ENCODE peak calls at places on chromosomes 5 and 9, in nine cellular contexts. One of them, this sample, is unnamed.

GRCh38 chr5:164663223-164663989 is 1158.0 kb downstream of the MAT2B start:
- DNase-seq in iPS-NIHi11: no peak
- DNase-seq in psoas muscle: no peak
- DNase-seq in activated CD4-positive, alpha-beta T cell treated with anti-CD3 and anti-CD28 coated beads, Interleukin-2, amount 50 U/mL, for 1 hour: no peak
- DNase-seq in NK-92 treated with Interleukin-12 subunit alpha and Interleukin-12 subunit beta, amount 100 ng/mL, for 24 hours: no peak
- DNase-seq in NCI-H2029 treated with DMSO at 0.1 percent for 48 hours: no peak
- DNase-seq in endothelial cell: no peak
- DNase-seq in WERI-Rb-1: no peak
- DNase-seq in NCI-H1092: no peak
- DNase-seq in this sample: no peak

GRCh38 chr5:172380992-172381643 is 73.2 kb downstream of the SH3PXD2B start:
- DNase-seq in endothelial cell: no peak
- DNase-seq in WERI-Rb-1: no peak
- DNase-seq in NCI-H1092: peak
- DNase-seq in activated CD4-positive, alpha-beta T cell treated with anti-CD3 and anti-CD28 coated beads, Interleukin-2, amount 50 U/mL, for 1 hour: no peak
- DNase-seq in NCI-H2029 treated with DMSO at 0.1 percent for 48 hours: peak
- DNase-seq in iPS-NIHi11: no peak
- DNase-seq in psoas muscle: peak
- DNase-seq in NK-92 treated with Interleukin-12 subunit alpha and Interleukin-12 subunit beta, amount 100 ng/mL, for 24 hours: no peak
- DNase-seq in this sample: peak

GRCh38 chr5:80181618-80182211 is 74.1 kb downstream of the SERINC5 start:
- DNase-seq in iPS-NIHi11: no peak
- DNase-seq in activated CD4-positive, alpha-beta T cell treated with anti-CD3 and anti-CD28 coated beads, Interleukin-2, amount 50 U/mL, for 1 hour: peak
- DNase-seq in psoas muscle: no peak
- DNase-seq in NCI-H1092: no peak
- DNase-seq in NCI-H2029 treated with DMSO at 0.1 percent for 48 hours: peak
- DNase-seq in endothelial cell: no peak
- DNase-seq in WERI-Rb-1: no peak
- DNase-seq in NK-92 treated with Interleukin-12 subunit alpha and Interleukin-12 subunit beta, amount 100 ng/mL, for 24 hours: no peak
- DNase-seq in this sample: peak

GRCh38 chr5:147671365-147671764 is 111.2 kb downstream of the JAKMIP2 start:
- DNase-seq in WERI-Rb-1: no peak
- DNase-seq in iPS-NIHi11: no peak
- DNase-seq in NCI-H2029 treated with DMSO at 0.1 percent for 48 hours: no peak
- DNase-seq in activated CD4-positive, alpha-beta T cell treated with anti-CD3 and anti-CD28 coated beads, Interleukin-2, amount 50 U/mL, for 1 hour: no peak
- DNase-seq in NCI-H1092: no peak
- DNase-seq in psoas muscle: no peak
- DNase-seq in endothelial cell: no peak
- DNase-seq in NK-92 treated with Interleukin-12 subunit alpha and Interleukin-12 subunit beta, amount 100 ng/mL, for 24 hours: no peak
- DNase-seq in this sample: no peak

GRCh38 chr5:111854196-111854595 is 97.2 kb upstream of the NREP start:
- DNase-seq in NCI-H1092: no peak
- DNase-seq in iPS-NIHi11: no peak
- DNase-seq in endothelial cell: no peak
- DNase-seq in WERI-Rb-1: no peak
- DNase-seq in NK-92 treated with Interleukin-12 subunit alpha and Interleukin-12 subunit beta, amount 100 ng/mL, for 24 hours: no peak
- DNase-seq in activated CD4-positive, alpha-beta T cell treated with anti-CD3 and anti-CD28 coated beads, Interleukin-2, amount 50 U/mL, for 1 hour: no peak
- DNase-seq in psoas muscle: no peak
- DNase-seq in NCI-H2029 treated with DMSO at 0.1 percent for 48 hours: no peak
- DNase-seq in this sample: no peak

GRCh38 chr5:131720714-131721113 is 76.1 kb downstream of the FNIP1 start:
- DNase-seq in activated CD4-positive, alpha-beta T cell treated with anti-CD3 and anti-CD28 coated beads, Interleukin-2, amount 50 U/mL, for 1 hour: no peak
- DNase-seq in NK-92 treated with Interleukin-12 subunit alpha and Interleukin-12 subunit beta, amount 100 ng/mL, for 24 hours: no peak
- DNase-seq in psoas muscle: no peak
- DNase-seq in endothelial cell: no peak
- DNase-seq in iPS-NIHi11: no peak
- DNase-seq in NCI-H1092: no peak
- DNase-seq in WERI-Rb-1: no peak
- DNase-seq in NCI-H2029 treated with DMSO at 0.1 percent for 48 hours: peak
- DNase-seq in this sample: peak

GRCh38 chr5:172881691-172882370 is 47.8 kb downstream of the ERGIC1 start:
- DNase-seq in WERI-Rb-1: no peak
- DNase-seq in activated CD4-positive, alpha-beta T cell treated with anti-CD3 and anti-CD28 coated beads, Interleukin-2, amount 50 U/mL, for 1 hour: no peak
- DNase-seq in psoas muscle: peak
- DNase-seq in NK-92 treated with Interleukin-12 subunit alpha and Interleukin-12 subunit beta, amount 100 ng/mL, for 24 hours: peak
- DNase-seq in endothelial cell: no peak
- DNase-seq in NCI-H2029 treated with DMSO at 0.1 percent for 48 hours: no peak
- DNase-seq in iPS-NIHi11: no peak
- DNase-seq in NCI-H1092: no peak
- DNase-seq in this sample: peak

GRCh38 chr9:127356906-127357305 is 40.1 kb upstream of the SLC2A8 start:
- DNase-seq in NK-92 treated with Interleukin-12 subunit alpha and Interleukin-12 subunit beta, amount 100 ng/mL, for 24 hours: no peak
- DNase-seq in NCI-H2029 treated with DMSO at 0.1 percent for 48 hours: no peak
- DNase-seq in WERI-Rb-1: no peak
- DNase-seq in iPS-NIHi11: no peak
- DNase-seq in endothelial cell: no peak
- DNase-seq in activated CD4-positive, alpha-beta T cell treated with anti-CD3 and anti-CD28 coated beads, Interleukin-2, amount 50 U/mL, for 1 hour: no peak
- DNase-seq in psoas muscle: no peak
- DNase-seq in NCI-H1092: no peak
- DNase-seq in this sample: no peak

GRCh38 chr5:87400305-87400899 is 12.3 kb downstream of the CCNH start:
- DNase-seq in NK-92 treated with Interleukin-12 subunit alpha and Interleukin-12 subunit beta, amount 100 ng/mL, for 24 hours: no peak
- DNase-seq in iPS-NIHi11: peak
- DNase-seq in psoas muscle: no peak
- DNase-seq in NCI-H2029 treated with DMSO at 0.1 percent for 48 hours: peak
- DNase-seq in NCI-H1092: no peak
- DNase-seq in WERI-Rb-1: no peak
- DNase-seq in endothelial cell: no peak
- DNase-seq in activated CD4-positive, alpha-beta T cell treated with anti-CD3 and anti-CD28 coated beads, Interleukin-2, amount 50 U/mL, for 1 hour: no peak
- DNase-seq in this sample: peak

GRCh38 chr5:43008369-43009158 is 31.6 kb downstream of the ANXA2R start:
- DNase-seq in WERI-Rb-1: no peak
- DNase-seq in endothelial cell: peak
- DNase-seq in activated CD4-positive, alpha-beta T cell treated with anti-CD3 and anti-CD28 coated beads, Interleukin-2, amount 50 U/mL, for 1 hour: peak
- DNase-seq in iPS-NIHi11: peak
- DNase-seq in NCI-H2029 treated with DMSO at 0.1 percent for 48 hours: peak
- DNase-seq in NCI-H1092: peak
- DNase-seq in NK-92 treated with Interleukin-12 subunit alpha and Interleukin-12 subunit beta, amount 100 ng/mL, for 24 hours: peak
- DNase-seq in psoas muscle: peak
- DNase-seq in this sample: peak

GRCh38 chr5:150409638-150410523 is 2.8 kb downstream of the CD74 start:
- DNase-seq in WERI-Rb-1: peak
- DNase-seq in psoas muscle: peak
- DNase-seq in endothelial cell: peak
- DNase-seq in NCI-H2029 treated with DMSO at 0.1 percent for 48 hours: peak
- DNase-seq in NCI-H1092: peak
- DNase-seq in iPS-NIHi11: peak
- DNase-seq in NK-92 treated with Interleukin-12 subunit alpha and Interleukin-12 subunit beta, amount 100 ng/mL, for 24 hours: no peak
- DNase-seq in activated CD4-positive, alpha-beta T cell treated with anti-CD3 and anti-CD28 coated beads, Interleukin-2, amount 50 U/mL, for 1 hour: peak
- DNase-seq in this sample: peak

GRCh38 chr5:105330185-105330584 is 1767.6 kb upstream of the NUDT12 start:
- DNase-seq in psoas muscle: no peak
- DNase-seq in NCI-H2029 treated with DMSO at 0.1 percent for 48 hours: no peak
- DNase-seq in WERI-Rb-1: no peak
- DNase-seq in NCI-H1092: no peak
- DNase-seq in iPS-NIHi11: no peak
- DNase-seq in activated CD4-positive, alpha-beta T cell treated with anti-CD3 and anti-CD28 coated beads, Interleukin-2, amount 50 U/mL, for 1 hour: no peak
- DNase-seq in endothelial cell: no peak
- DNase-seq in NK-92 treated with Interleukin-12 subunit alpha and Interleukin-12 subunit beta, amount 100 ng/mL, for 24 hours: no peak
- DNase-seq in this sample: no peak

GRCh38 chr5:89246252-89246651 is 363.3 kb upstream of the MEF2C start:
- DNase-seq in NCI-H2029 treated with DMSO at 0.1 percent for 48 hours: no peak
- DNase-seq in NCI-H1092: no peak
- DNase-seq in WERI-Rb-1: no peak
- DNase-seq in NK-92 treated with Interleukin-12 subunit alpha and Interleukin-12 subunit beta, amount 100 ng/mL, for 24 hours: no peak
- DNase-seq in activated CD4-positive, alpha-beta T cell treated with anti-CD3 and anti-CD28 coated beads, Interleukin-2, amount 50 U/mL, for 1 hour: no peak
- DNase-seq in psoas muscle: no peak
- DNase-seq in endothelial cell: no peak
- DNase-seq in iPS-NIHi11: no peak
- DNase-seq in this sample: peak

GRCh38 chr9:108186996-108187395 is 668.8 kb downstream of the ACTL7B start:
- DNase-seq in NCI-H2029 treated with DMSO at 0.1 percent for 48 hours: peak
- DNase-seq in NCI-H1092: no peak
- DNase-seq in activated CD4-positive, alpha-beta T cell treated with anti-CD3 and anti-CD28 coated beads, Interleukin-2, amount 50 U/mL, for 1 hour: no peak
- DNase-seq in WERI-Rb-1: no peak
- DNase-seq in iPS-NIHi11: no peak
- DNase-seq in endothelial cell: no peak
- DNase-seq in psoas muscle: peak
- DNase-seq in NK-92 treated with Interleukin-12 subunit alpha and Interleukin-12 subunit beta, amount 100 ng/mL, for 24 hours: no peak
- DNase-seq in this sample: peak

GRCh38 chr9:98118640-98119601 is at the start of gene TRIM14:
- DNase-seq in NK-92 treated with Interleukin-12 subunit alpha and Interleukin-12 subunit beta, amount 100 ng/mL, for 24 hours: peak
- DNase-seq in activated CD4-positive, alpha-beta T cell treated with anti-CD3 and anti-CD28 coated beads, Interleukin-2, amount 50 U/mL, for 1 hour: peak
- DNase-seq in endothelial cell: peak
- DNase-seq in NCI-H1092: no peak
- DNase-seq in WERI-Rb-1: peak
- DNase-seq in psoas muscle: peak
- DNase-seq in iPS-NIHi11: peak
- DNase-seq in NCI-H2029 treated with DMSO at 0.1 percent for 48 hours: no peak
- DNase-seq in this sample: peak

GRCh38 chr5:71998746-71999145 is 108.5 kb upstream of the MAP1B start:
- DNase-seq in WERI-Rb-1: no peak
- DNase-seq in NCI-H2029 treated with DMSO at 0.1 percent for 48 hours: no peak
- DNase-seq in NCI-H1092: no peak
- DNase-seq in iPS-NIHi11: no peak
- DNase-seq in NK-92 treated with Interleukin-12 subunit alpha and Interleukin-12 subunit beta, amount 100 ng/mL, for 24 hours: no peak
- DNase-seq in psoas muscle: no peak
- DNase-seq in endothelial cell: no peak
- DNase-seq in activated CD4-positive, alpha-beta T cell treated with anti-CD3 and anti-CD28 coated beads, Interleukin-2, amount 50 U/mL, for 1 hour: no peak
- DNase-seq in this sample: no peak

GRCh38 chr5:35876922-35877321 is 20.2 kb downstream of the IL7R start:
- DNase-seq in iPS-NIHi11: no peak
- DNase-seq in WERI-Rb-1: no peak
- DNase-seq in endothelial cell: no peak
- DNase-seq in activated CD4-positive, alpha-beta T cell treated with anti-CD3 and anti-CD28 coated beads, Interleukin-2, amount 50 U/mL, for 1 hour: no peak
- DNase-seq in NCI-H1092: no peak
- DNase-seq in NCI-H2029 treated with DMSO at 0.1 percent for 48 hours: no peak
- DNase-seq in psoas muscle: no peak
- DNase-seq in NK-92 treated with Interleukin-12 subunit alpha and Interleukin-12 subunit beta, amount 100 ng/mL, for 24 hours: no peak
- DNase-seq in this sample: peak

GRCh38 chr9:68780735-68781134 is 75.7 kb downstream of the PIP5K1B start:
- DNase-seq in endothelial cell: no peak
- DNase-seq in NCI-H1092: no peak
- DNase-seq in WERI-Rb-1: no peak
- DNase-seq in psoas muscle: no peak
- DNase-seq in NCI-H2029 treated with DMSO at 0.1 percent for 48 hours: no peak
- DNase-seq in activated CD4-positive, alpha-beta T cell treated with anti-CD3 and anti-CD28 coated beads, Interleukin-2, amount 50 U/mL, for 1 hour: peak
- DNase-seq in NK-92 treated with Interleukin-12 subunit alpha and Interleukin-12 subunit beta, amount 100 ng/mL, for 24 hours: no peak
- DNase-seq in iPS-NIHi11: no peak
- DNase-seq in this sample: peak

GRCh38 chr9:111945216-111945615 is 48.6 kb downstream of the UGCG start:
- DNase-seq in iPS-NIHi11: no peak
- DNase-seq in psoas muscle: no peak
- DNase-seq in NCI-H1092: no peak
- DNase-seq in NK-92 treated with Interleukin-12 subunit alpha and Interleukin-12 subunit beta, amount 100 ng/mL, for 24 hours: peak
- DNase-seq in NCI-H2029 treated with DMSO at 0.1 percent for 48 hours: no peak
- DNase-seq in WERI-Rb-1: no peak
- DNase-seq in endothelial cell: no peak
- DNase-seq in activated CD4-positive, alpha-beta T cell treated with anti-CD3 and anti-CD28 coated beads, Interleukin-2, amount 50 U/mL, for 1 hour: no peak
- DNase-seq in this sample: no peak

GRCh38 chr5:65556718-65557117 is 6.2 kb downstream of the CENPK start:
- DNase-seq in NCI-H2029 treated with DMSO at 0.1 percent for 48 hours: no peak
- DNase-seq in iPS-NIHi11: no peak
- DNase-seq in NK-92 treated with Interleukin-12 subunit alpha and Interleukin-12 subunit beta, amount 100 ng/mL, for 24 hours: no peak
- DNase-seq in activated CD4-positive, alpha-beta T cell treated with anti-CD3 and anti-CD28 coated beads, Interleukin-2, amount 50 U/mL, for 1 hour: no peak
- DNase-seq in psoas muscle: no peak
- DNase-seq in endothelial cell: no peak
- DNase-seq in NCI-H1092: no peak
- DNase-seq in WERI-Rb-1: no peak
- DNase-seq in this sample: no peak

GRCh38 chr9:106479679-106480078 is 383.3 kb upstream of the ZNF462 start:
- DNase-seq in iPS-NIHi11: no peak
- DNase-seq in activated CD4-positive, alpha-beta T cell treated with anti-CD3 and anti-CD28 coated beads, Interleukin-2, amount 50 U/mL, for 1 hour: no peak
- DNase-seq in NK-92 treated with Interleukin-12 subunit alpha and Interleukin-12 subunit beta, amount 100 ng/mL, for 24 hours: no peak
- DNase-seq in psoas muscle: no peak
- DNase-seq in WERI-Rb-1: no peak
- DNase-seq in NCI-H2029 treated with DMSO at 0.1 percent for 48 hours: no peak
- DNase-seq in NCI-H1092: no peak
- DNase-seq in endothelial cell: no peak
- DNase-seq in this sample: peak

GRCh38 chr5:83368317-83368716 is 103.2 kb upstream of the VCAN start:
- DNase-seq in psoas muscle: no peak
- DNase-seq in NK-92 treated with Interleukin-12 subunit alpha and Interleukin-12 subunit beta, amount 100 ng/mL, for 24 hours: no peak
- DNase-seq in WERI-Rb-1: no peak
- DNase-seq in NCI-H1092: no peak
- DNase-seq in iPS-NIHi11: no peak
- DNase-seq in NCI-H2029 treated with DMSO at 0.1 percent for 48 hours: no peak
- DNase-seq in endothelial cell: no peak
- DNase-seq in activated CD4-positive, alpha-beta T cell treated with anti-CD3 and anti-CD28 coated beads, Interleukin-2, amount 50 U/mL, for 1 hour: no peak
- DNase-seq in this sample: peak

GRCh38 chr5:135072357-135073247 is 38.6 kb upstream of the PITX1 start:
- DNase-seq in endothelial cell: no peak
- DNase-seq in psoas muscle: peak
- DNase-seq in NK-92 treated with Interleukin-12 subunit alpha and Interleukin-12 subunit beta, amount 100 ng/mL, for 24 hours: no peak
- DNase-seq in NCI-H2029 treated with DMSO at 0.1 percent for 48 hours: no peak
- DNase-seq in iPS-NIHi11: peak
- DNase-seq in NCI-H1092: no peak
- DNase-seq in WERI-Rb-1: no peak
- DNase-seq in activated CD4-positive, alpha-beta T cell treated with anti-CD3 and anti-CD28 coated beads, Interleukin-2, amount 50 U/mL, for 1 hour: no peak
- DNase-seq in this sample: no peak

GRCh38 chr9:110207071-110207923 is 662 bp downstream of the C9orf152 start:
- DNase-seq in iPS-NIHi11: peak
- DNase-seq in NCI-H1092: no peak
- DNase-seq in NCI-H2029 treated with DMSO at 0.1 percent for 48 hours: peak
- DNase-seq in psoas muscle: no peak
- DNase-seq in NK-92 treated with Interleukin-12 subunit alpha and Interleukin-12 subunit beta, amount 100 ng/mL, for 24 hours: no peak
- DNase-seq in endothelial cell: no peak
- DNase-seq in WERI-Rb-1: no peak
- DNase-seq in activated CD4-positive, alpha-beta T cell treated with anti-CD3 and anti-CD28 coated beads, Interleukin-2, amount 50 U/mL, for 1 hour: no peak
- DNase-seq in this sample: no peak